ENCODE peak calls at places on chromosome 5, in six cellular contexts. W is NCI-H1436; K is mammary epithelial cell; F is cardiac septum; U is activated CD8-positive, alpha-beta memory T cell treated with anti-CD3 and anti-CD28 coated beads for 1 hour; T is stimulated activated CD8-positive, alpha-beta memory T cell treated with anti-CD3 and anti-CD28 coated beads, Interleukin-15, amount 100 ng/mL, for 48 hours. E is an unnamed sample.

GRCh38 chr5:43780586-43780985 is 177.6 kb downstream of the NNT start:
- DNase-seq in U (no peak), F (no peak), T (no peak), K (peak; percentile 19), W (no peak), E (no peak)

GRCh38 chr5:164746723-164747122 is 1241.3 kb downstream of the MAT2B start:
- DNase-seq in W (no peak), F (no peak), U (no peak), K (no peak), T (no peak), E (no peak)

GRCh38 chr5:112614986-112615385 is 122.7 kb upstream of the APC start:
- DNase-seq in W (no peak), T (no peak), K (peak; percentile 11), F (no peak), U (no peak), E (no peak)

GRCh38 chr5:93532370-93532769 is 48.6 kb downstream of the NR2F1-AS1 start:
- DNase-seq in K (peak; percentile 23), W (no peak), U (no peak), F (no peak), T (no peak), E (no peak)

GRCh38 chr5:124735169-124735858 is 11.1 kb downstream of the ZNF608 start:
- DNase-seq in U (no peak), T (no peak), W (no peak), K (no peak), F (no peak), E (no peak)

GRCh38 chr5:26903469-26903868 is 134.9 kb downstream of the CDH9 start:
- DNase-seq in K (no peak), U (no peak), T (no peak), F (no peak), W (no peak), E (no peak)

GRCh38 chr5:124370601-124371000 is 375.8 kb downstream of the ZNF608 start:
- DNase-seq in W (no peak), U (no peak), K (no peak), T (no peak), F (no peak), E (no peak)

GRCh38 chr5:124566875-124567450 is 179.5 kb downstream of the ZNF608 start:
- DNase-seq in F (no peak), U (no peak), K (no peak), W (no peak), T (no peak), E (no peak)

GRCh38 chr5:82277613-82277986 is 554 bp downstream of the RPS23 start:
- DNase-seq in F (no peak), K (no peak), W (no peak), T (no peak), U (no peak), E (no peak)

GRCh38 chr5:78997090-78997489 is 12.0 kb upstream of the ARSB start:
- DNase-seq in K (no peak), W (no peak), F (no peak), T (no peak), U (no peak), E (no peak)

GRCh38 chr5:148696438-148697036 is 42.2 kb upstream of the HTR4 start:
- DNase-seq in K (no peak), U (no peak), W (no peak), T (no peak), F (no peak), E (no peak)

GRCh38 chr5:62256161-62257017 is 49.6 kb upstream of the KIF2A start:
- DNase-seq in U (no peak), T (no peak), K (no peak), F (no peak), W (no peak), E (no peak)

GRCh38 chr5:134851307-134851923 is 5.6 kb downstream of the C5orf24 start:
- DNase-seq in U (no peak), T (no peak), F (no peak), W (no peak), K (peak; percentile 37), E (no peak)

GRCh38 chr5:174724484-174725260 is at the start of gene MSX2:
- DNase-seq in F (peak; percentile 90), W (no peak), T (peak; percentile 4), K (peak; percentile 88), U (no peak), E (no peak)

GRCh38 chr5:43700591-43700990 is 97.6 kb downstream of the NNT start:
- DNase-seq in U (no peak), K (no peak), W (no peak), F (no peak), T (no peak), E (no peak)

GRCh38 chr5:38607396-38607795 is 51.0 kb upstream of the LIFR start:
- DNase-seq in U (no peak), W (no peak), F (no peak), T (no peak), K (peak; percentile 42), E (no peak)

GRCh38 chr5:44935262-44935661 is 126.5 kb downstream of the MRPS30 start:
- DNase-seq in K (peak; percentile 22), W (no peak), T (no peak), F (no peak), U (no peak), E (no peak)

GRCh38 chr5:151480384-151480783 is 33.0 kb downstream of the SLC36A1 start:
- DNase-seq in U (no peak), W (no peak), K (no peak), T (no peak), F (no peak), E (no peak)

GRCh38 chr5:41841325-41841724 is 28.9 kb downstream of the OXCT1 start:
- DNase-seq in W (no peak), T (no peak), F (no peak), K (no peak), U (no peak), E (no peak)

GRCh38 chr5:95861858-95862561 is 39.5 kb upstream of the GLRX start:
- DNase-seq in K (peak; percentile 89), F (no peak), T (peak; percentile 19), U (no peak), W (no peak), E (no peak)

GRCh38 chr5:83364322-83365299 is 106.9 kb upstream of the VCAN start:
- DNase-seq in T (no peak), U (no peak), K (no peak), W (no peak), F (no peak), E (no peak)

GRCh38 chr5:123035950-123036390 is 555 bp downstream of the PPIC start:
- DNase-seq in K (peak; percentile 47), W (no peak), F (peak; percentile 88), T (no peak), U (no peak), E (no peak)

GRCh38 chr5:94613583-94613982 is 4.8 kb downstream of the KIAA0825 start:
- DNase-seq in T (no peak), W (peak; percentile 1), F (no peak), U (no peak), K (peak; percentile 17), E (no peak)

GRCh38 chr5:114221807-114222206 is 140.1 kb upstream of the KCNN2 start:
- DNase-seq in U (no peak), T (no peak), W (no peak), F (no peak), K (no peak), E (no peak)

GRCh38 chr5:20445326-20445860 is 457.4 kb upstream of the CDH18 start:
- DNase-seq in K (no peak), F (no peak), T (no peak), U (no peak), W (no peak), E (no peak)

GRCh38 chr5:152987156-152987555 is 503.3 kb upstream of the GRIA1 start:
- DNase-seq in K (no peak), U (no peak), T (no peak), W (no peak), F (no peak), E (no peak)

GRCh38 chr5:103340717-103341397 is 82.3 kb downstream of the MACIR start:
- DNase-seq in W (no peak), T (no peak), F (no peak), K (no peak), U (no peak), E (no peak)

GRCh38 chr5:135340568-135340967 is 58.5 kb downstream of the MACROH2A1 start:
- DNase-seq in W (no peak), F (peak; percentile 36), K (no peak), U (no peak), T (no peak), E (no peak)

GRCh38 chr5:132030610-132031009 is 19.2 kb upstream of the ACSL6 start:
- DNase-seq in F (peak; percentile 63), U (no peak), W (no peak), T (no peak), K (no peak), E (no peak)

GRCh38 chr5:143030349-143030748 is 260.2 kb downstream of the ARHGAP26 start:
- DNase-seq in U (no peak), T (no peak), F (no peak), W (no peak), K (no peak), E (no peak)

GRCh38 chr5:173282916-173283315 is 45.3 kb downstream of the STC2 start:
- DNase-seq in K (no peak), U (no peak), F (no peak), W (no peak), T (no peak), E (no peak)

GRCh38 chr5:141186897-141187512 is at the start of gene PCDHB9:
- DNase-seq in T (no peak), U (no peak), F (no peak), K (peak; percentile 17), W (no peak), E (no peak)

E was measured in effector memory CD4-positive, alpha-beta T cell.